ENCODE peak calls at places on chromosomes 13 and 19, in eight cellular contexts. K, F, E, G, N, M, U and Z are unnamed samples.
A peak's percentile ranks its signal among the peaks of the same experiment; 100 is the strongest.

GRCh38 chr13:95337597-95337996 is 36.3 kb upstream of the ABCC4 start:
- DNase-seq in K (no peak), F (no peak), E (no peak), G (no peak), N (no peak), M (no peak), U (no peak), Z (no peak)

GRCh38 chr13:100497394-100497793 is 91.2 kb downstream of the GGACT start:
- DNase-seq in K (peak; percentile 95), F (no peak), E (no peak), G (no peak), N (peak; percentile 12), M (no peak), U (peak; percentile 71), Z (peak; percentile 90)

GRCh38 chr19:1304197-1304924 is 18.7 kb downstream of the EFNA2 start:
- DNase-seq in K (no peak), F (no peak), E (peak; percentile 71), G (no peak), N (no peak), M (no peak), U (no peak), Z (no peak)

GRCh38 chr19:5149508-5149907 is 180.6 kb downstream of the KDM4B start:
- DNase-seq in K (no peak), F (peak; percentile 8), E (no peak), G (no peak), N (no peak), M (no peak), U (no peak), Z (no peak)

GRCh38 chr13:101739382-101740178 is 287.1 kb downstream of the ITGBL1 start:
- DNase-seq in K (no peak), F (peak; percentile 6), E (no peak), G (no peak), N (no peak), M (no peak), U (no peak), Z (no peak)

GRCh38 chr13:108426893-108427292 is 157.4 kb downstream of the TNFSF13B start:
- DNase-seq in K (peak; percentile 11), F (no peak), E (no peak), G (no peak), N (no peak), M (no peak), U (no peak), Z (no peak)

GRCh38 chr19:4057913-4058695 is 8.6 kb downstream of the ZBTB7A start:
- DNase-seq in K (peak; percentile 92), F (no peak), E (peak; percentile 87), G (no peak), N (peak; percentile 91), M (peak; percentile 63), U (peak; percentile 76), Z (peak; percentile 89)

GRCh38 chr13:27644302-27644701 is 22.6 kb downstream of the POLR1D start:
- DNase-seq in K (peak; percentile 77), F (no peak), E (no peak), G (no peak), N (peak; percentile 53), M (peak; percentile 47), U (peak; percentile 95), Z (peak; percentile 70)

GRCh38 chr19:35076657-35077056 is 35.1 kb downstream of the HPN start:
- DNase-seq in K (no peak), F (no peak), E (no peak), G (no peak), N (no peak), M (no peak), U (no peak), Z (no peak)

GRCh38 chr19:9953802-9954542 is 17.7 kb upstream of the OLFM2 start:
- DNase-seq in K (no peak), F (no peak), E (no peak), G (no peak), N (no peak), M (no peak), U (peak; percentile 85), Z (no peak)

GRCh38 chr13:41457589-41458186 is 338 bp downstream of the RGCC start:
- DNase-seq in K (no peak), F (peak; percentile 45), E (no peak), G (peak; percentile 38), N (no peak), M (no peak), U (no peak), Z (no peak)

GRCh38 chr13:24459234-24459633 is 53.3 kb downstream of the PARP4 start:
- DNase-seq in K (peak; percentile 85), F (peak; percentile 15), E (no peak), G (peak; percentile 62), N (peak; percentile 36), M (peak; percentile 53), U (peak; percentile 43), Z (peak; percentile 85)

GRCh38 chr13:94706854-94707399 is 5.4 kb downstream of the SOX21 start:
- DNase-seq in K (no peak), F (no peak), E (no peak), G (no peak), N (no peak), M (no peak), U (no peak), Z (no peak)

GRCh38 chr13:32164622-32165268 is 133.2 kb downstream of the FRY start:
- DNase-seq in K (peak; percentile 78), F (peak; percentile 8), E (no peak), G (peak; percentile 22), N (peak; percentile 56), M (no peak), U (peak; percentile 48), Z (peak; percentile 82)

GRCh38 chr19:18933297-18933696 is 7.7 kb downstream of the HOMER3 start:
- DNase-seq in K (no peak), F (no peak), E (no peak), G (no peak), N (no peak), M (no peak), U (no peak), Z (no peak)

GRCh38 chr19:2982983-2983350 is 5.6 kb downstream of the TLE6 start:
- DNase-seq in K (peak; percentile 99), F (no peak), E (peak; percentile 78), G (no peak), N (peak; percentile 47), M (no peak), U (peak; percentile 76), Z (peak; percentile 91)

GRCh38 chr19:38974599-38975213 is 836 bp downstream of the FBXO17 start:
- DNase-seq in K (peak; percentile 35), F (no peak), E (no peak), G (no peak), N (no peak), M (no peak), U (no peak), Z (peak; percentile 30)

GRCh38 chr19:49451430-49452181 is at the start of gene PIH1D1:
- DNase-seq in K (peak; percentile 99), F (peak; percentile 81), E (peak; percentile 98), G (peak; percentile 92), N (peak; percentile 99), M (peak; percentile 97), U (peak; percentile 98), Z (peak; percentile 100)
- TF ChIP-seq CTCF in K (peak; percentile 38), F (no peak), E (no peak), G (no peak), N (no peak), M (peak; percentile 25), U (no peak), Z (peak; percentile 18)

GRCh38 chr13:98103942-98104880 is 38.7 kb upstream of the FARP1 start:
- DNase-seq in K (no peak), F (no peak), E (no peak), G (no peak), N (peak; percentile 47), M (no peak), U (no peak), Z (peak; percentile 27)
- TF ChIP-seq CTCF in K (peak; percentile 46), F (no peak), E (no peak), G (no peak), N (peak; percentile 74), M (peak; percentile 47), U (peak; percentile 47), Z (peak; percentile 29)

GRCh38 chr13:112657850-112658445 is 31.9 kb upstream of the ATP11A start:
- DNase-seq in K (peak; percentile 73), F (no peak), E (no peak), G (no peak), N (peak; percentile 51), M (peak; percentile 34), U (peak; percentile 67), Z (peak; percentile 78)
- TF ChIP-seq CTCF in K (no peak), F (no peak), E (no peak), G (no peak), N (no peak), M (no peak), U (no peak), Z (no peak)

DNA sequence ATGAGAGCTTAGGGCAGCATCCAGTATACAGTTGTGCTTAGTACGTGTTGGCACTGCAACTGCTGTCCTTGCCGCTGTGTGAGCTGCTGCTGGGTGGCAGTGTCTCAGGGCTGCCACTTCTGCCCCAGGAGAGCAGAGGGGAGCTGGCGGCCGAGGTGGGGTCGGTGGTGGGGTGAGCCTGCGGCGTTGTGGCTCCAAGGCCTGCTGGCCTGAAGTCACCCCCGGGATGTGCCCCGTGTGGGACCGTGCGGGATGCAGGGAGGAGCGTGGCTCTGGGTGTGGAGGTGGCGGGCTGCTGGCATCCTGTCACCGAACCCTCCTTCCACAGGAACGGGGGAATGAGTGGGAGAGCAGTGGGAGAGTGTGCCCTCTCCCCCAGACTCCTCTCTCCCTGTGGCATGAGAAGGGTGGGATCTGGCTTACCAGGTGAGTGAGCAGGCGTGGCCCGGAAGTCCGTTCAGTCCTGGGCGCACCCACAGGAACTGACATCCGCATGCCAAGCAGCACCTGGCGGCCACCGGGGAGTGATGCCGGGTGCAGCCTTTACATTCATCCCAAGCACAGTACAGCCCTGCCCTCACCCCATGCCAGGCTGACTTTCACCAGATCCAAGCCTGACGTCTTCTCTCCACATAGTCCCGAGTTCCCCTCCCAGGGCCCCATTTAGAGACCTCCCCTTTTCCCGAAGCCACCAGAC is 26.5 kb downstream of the MCF2L start:
- DNase-seq in K (no peak), F (no peak), E (peak; percentile 86), G (no peak), N (no peak), M (no peak), U (no peak), Z (no peak)
- TF ChIP-seq CTCF in K (no peak), F (no peak), E (peak; percentile 31), G (no peak), N (no peak), M (no peak), U (no peak), Z (no peak)

DNA sequence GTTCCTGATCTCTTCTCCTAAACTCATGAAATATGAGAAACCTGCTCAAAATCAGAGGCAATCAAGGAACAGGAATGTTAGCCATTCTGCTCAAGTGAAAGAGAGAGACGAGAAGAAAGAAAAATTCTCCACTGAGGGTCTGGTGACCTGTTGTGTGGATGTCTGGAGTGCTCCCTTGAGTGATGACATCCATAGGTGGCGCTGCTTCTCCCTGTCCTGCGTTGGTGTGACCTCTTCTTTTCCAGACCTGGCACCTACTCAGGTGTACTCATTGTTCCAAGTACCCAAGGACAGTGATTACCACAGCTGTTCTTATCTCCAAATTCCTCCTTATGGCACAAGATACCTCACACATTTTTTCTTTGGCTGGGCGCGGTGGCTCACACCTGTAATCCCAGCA is 4.0 kb downstream of the ZNF223 start:
- DNase-seq in K (no peak), F (no peak), E (no peak), G (no peak), N (no peak), M (no peak), U (no peak), Z (no peak)
- TF ChIP-seq CTCF in K (no peak), F (no peak), E (no peak), G (no peak), N (peak; percentile 20), M (no peak), U (no peak), Z (no peak)